ENCODE peak calls at places on chromosome 15, in four cellular contexts. One of them, this sample, is unnamed.

GRCh38 chr15:38768970-38769369 is 204.4 kb upstream of the RASGRP1 start:
- DNase-seq in activated T-cell treated with anti-CD3 and anti-CD28 coated beads, Interleukin-2, amount 50 U/mL, for 72 hours: no peak
- DNase-seq in heart right ventricle: no peak
- DNase-seq in HT-29: peak; percentile 39
- DNase-seq in this sample: no peak

GRCh38 chr15:50876989-50877360 is 31.5 kb upstream of the AP4E1 start:
- DNase-seq in activated T-cell treated with anti-CD3 and anti-CD28 coated beads, Interleukin-2, amount 50 U/mL, for 72 hours: peak; percentile 60
- DNase-seq in heart right ventricle: no peak
- DNase-seq in HT-29: peak; percentile 96
- DNase-seq in this sample: peak; percentile 86

GRCh38 chr15:52112203-52112750 is 298 bp downstream of the BCL2L10 start:
- DNase-seq in activated T-cell treated with anti-CD3 and anti-CD28 coated beads, Interleukin-2, amount 50 U/mL, for 72 hours: peak; percentile 47
- DNase-seq in heart right ventricle: peak; percentile 27
- DNase-seq in HT-29: peak; percentile 64
- DNase-seq in this sample: no peak

GRCh38 chr15:87874896-87875661 is 381.5 kb downstream of the NTRK3 start:
- DNase-seq in activated T-cell treated with anti-CD3 and anti-CD28 coated beads, Interleukin-2, amount 50 U/mL, for 72 hours: no peak
- DNase-seq in heart right ventricle: no peak
- DNase-seq in HT-29: no peak
- DNase-seq in this sample: no peak

GRCh38 chr15:83654379-83655236 is 685 bp downstream of the ADAMTSL3 start:
- DNase-seq in activated T-cell treated with anti-CD3 and anti-CD28 coated beads, Interleukin-2, amount 50 U/mL, for 72 hours: no peak
- DNase-seq in heart right ventricle: peak; percentile 75
- DNase-seq in HT-29: no peak
- DNase-seq in this sample: no peak

GRCh38 chr15:68383161-68384074 is 48.5 kb downstream of the ITGA11 start:
- DNase-seq in activated T-cell treated with anti-CD3 and anti-CD28 coated beads, Interleukin-2, amount 50 U/mL, for 72 hours: peak; percentile 29
- DNase-seq in heart right ventricle: no peak
- DNase-seq in HT-29: peak; percentile 77
- DNase-seq in this sample: no peak

GRCh38 chr15:37140531-37141053 is 40.2 kb upstream of the MEIS2 start:
- DNase-seq in activated T-cell treated with anti-CD3 and anti-CD28 coated beads, Interleukin-2, amount 50 U/mL, for 72 hours: no peak
- DNase-seq in heart right ventricle: no peak
- DNase-seq in HT-29: no peak
- DNase-seq in this sample: no peak

GRCh38 chr15:34621675-34622074 is 38.2 kb upstream of the GOLGA8B start:
- DNase-seq in activated T-cell treated with anti-CD3 and anti-CD28 coated beads, Interleukin-2, amount 50 U/mL, for 72 hours: no peak
- DNase-seq in heart right ventricle: no peak
- DNase-seq in HT-29: no peak
- DNase-seq in this sample: no peak

GRCh38 chr15:74978503-74978902 is 16.9 kb upstream of the SCAMP5 start:
- DNase-seq in activated T-cell treated with anti-CD3 and anti-CD28 coated beads, Interleukin-2, amount 50 U/mL, for 72 hours: peak; percentile 64
- DNase-seq in heart right ventricle: no peak
- DNase-seq in HT-29: no peak
- DNase-seq in this sample: no peak

GRCh38 chr15:43067717-43068461 is 37.9 kb downstream of the UBR1 start:
- DNase-seq in activated T-cell treated with anti-CD3 and anti-CD28 coated beads, Interleukin-2, amount 50 U/mL, for 72 hours: peak; percentile 44
- DNase-seq in heart right ventricle: no peak
- DNase-seq in HT-29: no peak
- DNase-seq in this sample: no peak

GRCh38 chr15:70062321-70062956 is 35.3 kb downstream of the TLE3 start:
- DNase-seq in activated T-cell treated with anti-CD3 and anti-CD28 coated beads, Interleukin-2, amount 50 U/mL, for 72 hours: no peak
- DNase-seq in heart right ventricle: peak; percentile 70
- DNase-seq in HT-29: peak; percentile 96
- DNase-seq in this sample: peak; percentile 76

GRCh38 chr15:92000709-92001108 is 147.2 kb downstream of the SLCO3A1 start:
- DNase-seq in activated T-cell treated with anti-CD3 and anti-CD28 coated beads, Interleukin-2, amount 50 U/mL, for 72 hours: no peak
- DNase-seq in heart right ventricle: no peak
- DNase-seq in HT-29: no peak
- DNase-seq in this sample: no peak

GRCh38 chr15:90402230-90402629 is 14.2 kb downstream of the IQGAP1 start:
- DNase-seq in activated T-cell treated with anti-CD3 and anti-CD28 coated beads, Interleukin-2, amount 50 U/mL, for 72 hours: no peak
- DNase-seq in heart right ventricle: no peak
- DNase-seq in HT-29: peak; percentile 61
- DNase-seq in this sample: peak; percentile 59

GRCh38 chr15:84783493-84784251 is 33.5 kb upstream of the ALPK3 start:
- DNase-seq in activated T-cell treated with anti-CD3 and anti-CD28 coated beads, Interleukin-2, amount 50 U/mL, for 72 hours: no peak
- DNase-seq in heart right ventricle: no peak
- DNase-seq in HT-29: no peak
- DNase-seq in this sample: no peak

GRCh38 chr15:73317651-73318462 is 50.9 kb downstream of the HCN4 start:
- DNase-seq in activated T-cell treated with anti-CD3 and anti-CD28 coated beads, Interleukin-2, amount 50 U/mL, for 72 hours: no peak
- DNase-seq in heart right ventricle: no peak
- DNase-seq in HT-29: no peak
- DNase-seq in this sample: no peak

GRCh38 chr15:68186671-68187397 is 18.3 kb downstream of the CALML4 start:
- DNase-seq in activated T-cell treated with anti-CD3 and anti-CD28 coated beads, Interleukin-2, amount 50 U/mL, for 72 hours: no peak
- DNase-seq in heart right ventricle: no peak
- DNase-seq in HT-29: peak; percentile 35
- DNase-seq in this sample: no peak

GRCh38 chr15:94164202-94164807 is 67.1 kb upstream of the MCTP2 start:
- DNase-seq in activated T-cell treated with anti-CD3 and anti-CD28 coated beads, Interleukin-2, amount 50 U/mL, for 72 hours: peak; percentile 60
- DNase-seq in heart right ventricle: no peak
- DNase-seq in HT-29: peak; percentile 92
- DNase-seq in this sample: no peak